ENCODE peak calls at places on chromosome 21, in ten cellular contexts. N, K, B, X, D, W, R, L, V and J are unnamed samples. For H3K27me3, the result is how much of the 10 kb centered on the place peaks cover.

GRCh38 chr21:43764576-43765495 is 11.3 kb downstream of the CSTB start:
- DNase-seq in N (no peak), K (no peak), B (no peak), X (no peak), D (no peak), W (no peak), R (peak), L (no peak), V (no peak), J (no peak)

GRCh38 chr21:31616216-31616615 is 43.3 kb upstream of the SOD1 start:
- DNase-seq in N (no peak), K (no peak), B (no peak), X (no peak), D (no peak), W (no peak), R (no peak), L (no peak), V (no peak), J (no peak)

GRCh38 chr21:42110691-42111469 is 39.8 kb downstream of the UMODL1 start:
- DNase-seq in N (no peak), K (no peak), B (no peak), X (no peak), D (no peak), W (no peak), R (no peak), L (no peak), V (no peak), J (no peak)

GRCh38 chr21:35408401-35408800 is 359.3 kb upstream of the RUNX1 start:
- DNase-seq in N (no peak), K (no peak), B (no peak), X (no peak), D (no peak), W (peak), R (no peak), L (peak), V (no peak), J (no peak)

GRCh38 chr21:16196521-16197208 is 466.9 kb downstream of the USP25 start:
- DNase-seq in N (no peak), K (no peak), B (no peak), X (no peak), D (no peak), W (no peak), R (no peak), L (no peak), V (no peak), J (no peak)

GRCh38 chr21:20617130-20617529 is 381.1 kb upstream of the NCAM2 start:
- DNase-seq in N (no peak), K (no peak), B (no peak), X (no peak), D (no peak), W (peak), R (no peak), L (no peak), V (no peak), J (no peak)

GRCh38 chr21:40706806-40707205 is 140.2 kb downstream of the DSCAM start:
- DNase-seq in N (no peak), K (no peak), B (no peak), X (no peak), D (no peak), W (no peak), R (no peak), L (no peak), V (no peak), J (no peak)

GRCh38 chr21:44723177-44724131 is 12.1 kb upstream of the TSPEAR start:
- DNase-seq in N (no peak), K (no peak), B (peak), X (no peak), D (no peak), W (peak), R (no peak), L (no peak), V (no peak), J (no peak)

GRCh38 chr21:41931041-41931451 is 22.8 kb downstream of the C2CD2 start:
- DNase-seq in N (no peak), K (no peak), B (no peak), X (no peak), D (no peak), W (no peak), R (no peak), L (no peak), V (no peak), J (no peak)

GRCh38 chr21:42198949-42199348 is 20.0 kb upstream of the ABCG1 start:
- DNase-seq in N (no peak), K (no peak), B (no peak), X (no peak), D (no peak), W (no peak), R (no peak), L (no peak), V (no peak), J (no peak)

GRCh38 chr21:44816761-44817505 is 929 bp downstream of the SUMO3 start:
- DNase-seq in N (peak), K (no peak), B (no peak), X (no peak), D (no peak), W (no peak), R (no peak), L (no peak), V (peak), J (no peak)

GRCh38 chr21:43361127-43361492 is 65.8 kb downstream of the SIK1 start:
- DNase-seq in N (peak), K (no peak), B (no peak), X (no peak), D (no peak), W (no peak), R (no peak), L (peak), V (no peak), J (no peak)

GRCh38 chr21:39660596-39660995 is 47.9 kb downstream of the B3GALT5 start:
- DNase-seq in N (peak), K (no peak), B (no peak), X (no peak), D (no peak), W (peak), R (peak), L (peak), V (peak), J (peak)

GRCh38 chr21:39659070-39659815 is 46.5 kb downstream of the B3GALT5 start:
- DNase-seq in N (no peak), K (no peak), B (no peak), X (no peak), D (no peak), W (no peak), R (no peak), L (no peak), V (no peak), J (no peak)

GRCh38 chr21:39661121-39661520 is 48.4 kb downstream of the B3GALT5 start:
- DNase-seq in N (no peak), K (no peak), B (no peak), X (no peak), D (no peak), W (no peak), R (no peak), L (no peak), V (no peak), J (no peak)

GRCh38 chr21:39661740-39662139 is 49.0 kb downstream of the B3GALT5 start:
- DNase-seq in N (no peak), K (no peak), B (no peak), X (no peak), D (no peak), W (no peak), R (no peak), L (no peak), V (no peak), J (no peak)

DNA sequence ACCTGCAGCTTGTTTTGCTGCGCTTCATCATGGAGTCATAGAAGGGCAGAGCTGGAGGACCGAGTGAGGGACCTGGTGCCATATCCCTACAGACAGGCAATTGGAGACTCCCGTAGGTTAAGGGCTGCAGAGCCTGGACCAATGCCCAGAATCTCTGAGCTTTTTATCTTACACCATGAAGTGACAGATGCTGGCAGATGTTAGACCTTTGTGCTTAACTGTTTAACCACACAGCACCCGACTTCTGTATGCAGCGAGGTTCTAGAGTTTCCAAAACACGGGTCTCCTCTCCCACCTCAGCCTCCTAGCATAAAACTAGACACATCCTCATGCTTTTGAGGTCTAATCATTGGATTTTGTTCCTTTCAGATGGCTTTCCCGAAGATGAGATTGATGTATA is 47.5 kb downstream of the B3GALT5 start:
- DNase-seq in N (peak), K (peak), B (no peak), X (no peak), D (no peak), W (no peak), R (peak), L (peak), V (peak), J (no peak)
- H3K4me3 ChIP-seq in N (peak), K (no peak), B (no peak), X (peak), D (no peak), W (no peak), R (no peak), L (no peak), V (peak), J (no peak)

DNA sequence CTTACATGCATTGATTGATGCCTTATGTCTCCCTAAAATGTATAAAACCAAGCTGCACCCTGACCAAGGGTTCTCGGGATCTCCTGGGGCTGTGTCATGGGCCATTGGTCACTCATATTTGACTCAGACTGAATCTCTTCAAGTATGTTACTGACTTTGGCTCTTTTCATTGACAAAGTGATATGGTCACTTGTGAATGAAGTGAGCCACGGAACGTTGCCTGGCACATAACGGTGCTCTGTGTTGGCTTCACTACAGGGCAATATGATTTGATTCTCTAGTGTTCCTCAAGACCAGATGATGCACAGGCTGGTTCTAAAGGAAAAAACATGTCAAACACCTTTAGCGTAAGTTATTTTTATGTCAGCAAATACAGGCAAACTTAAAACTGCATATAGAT is 11.4 kb upstream of the IL10RB start:
- DNase-seq in N (no peak), K (no peak), B (no peak), X (no peak), D (no peak), W (no peak), R (no peak), L (no peak), V (no peak), J (no peak)
- H3K27me3 ChIP-seq in N (under half), K (under half), B (under half), X (under half), D (under half), W (under half), R (under half), L (under half), V (under half), J (under half)

GRCh38 chr21:33480481-33481103 is 818 bp upstream of the TMEM50B start:
- DNase-seq in N (no peak), K (no peak), B (no peak), X (no peak), D (no peak), W (no peak), R (no peak), L (no peak), V (no peak), J (no peak)

GRCh38 chr21:33478182-33478581 is 1.6 kb downstream of the TMEM50B start:
- DNase-seq in N (no peak), K (peak), B (no peak), X (no peak), D (no peak), W (no peak), R (no peak), L (no peak), V (no peak), J (no peak)

GRCh38 chr21:33477066-33477465 is 2.7 kb downstream of the TMEM50B start:
- DNase-seq in N (no peak), K (no peak), B (no peak), X (no peak), D (no peak), W (no peak), R (no peak), L (no peak), V (no peak), J (no peak)

GRCh38 chr21:33479679-33480480 is at the start of gene TMEM50B:
- DNase-seq in N (peak), K (peak), B (peak), X (peak), D (peak), W (peak), R (peak), L (peak), V (peak), J (peak)

DNA sequence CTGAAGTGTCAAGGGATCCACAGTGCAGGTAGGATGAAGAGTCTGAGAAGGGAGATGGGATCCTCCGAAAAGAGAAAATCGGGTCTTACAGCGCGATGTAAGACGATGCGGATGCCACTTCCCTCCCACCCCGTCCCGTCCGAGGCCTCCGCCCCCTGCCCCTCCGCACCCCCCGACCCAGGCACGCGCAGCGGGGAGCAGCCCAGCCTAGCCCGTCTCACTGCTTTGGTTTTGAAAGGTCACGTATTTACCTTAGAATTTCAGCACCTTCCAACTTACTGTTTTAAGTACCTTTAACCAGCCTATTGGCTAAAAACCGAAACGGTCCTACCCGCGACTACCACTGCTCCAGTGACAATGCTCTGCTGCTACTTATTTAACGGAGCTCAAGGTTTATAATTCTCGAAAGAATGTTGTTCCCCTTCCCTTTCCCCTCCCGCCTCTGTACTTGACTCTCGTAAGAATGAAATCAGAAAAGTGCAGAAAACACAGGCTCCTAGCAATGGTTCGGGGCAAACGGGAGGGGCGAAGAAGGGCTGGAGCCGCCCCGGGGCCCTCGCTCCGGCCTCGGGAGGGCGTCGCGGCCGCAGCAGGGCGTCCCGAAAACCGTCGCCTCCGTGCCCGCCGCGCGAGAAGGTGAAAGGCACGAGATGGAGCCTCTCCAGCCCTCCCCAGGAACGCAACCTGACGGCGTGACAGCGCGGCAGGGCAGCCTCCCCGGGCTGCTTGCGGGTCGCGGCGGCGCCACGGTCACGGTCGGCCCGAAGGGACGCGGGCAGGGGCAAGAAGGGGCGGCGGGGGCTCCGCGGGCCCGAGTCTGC is 706 bp downstream of the TMEM50B start:
- DNase-seq in N (peak), K (peak), B (peak), X (peak), D (peak), W (peak), R (peak), L (peak), V (no peak), J (no peak)
- TF ChIP-seq CTCF in N (no peak), K (no peak), B (no peak), X (no peak), D (no peak), W (no peak), R (peak), L (no peak), V (no peak), J (peak)

GRCh38 chr21:36703123-36703522 is 4.2 kb downstream of the SIM2 start:
- DNase-seq in N (no peak), K (no peak), B (no peak), X (no peak), D (no peak), W (no peak), R (no peak), L (no peak), V (no peak), J (no peak)

GRCh38 chr21:36704281-36704957 is 5.5 kb downstream of the SIM2 start:
- DNase-seq in N (no peak), K (no peak), B (no peak), X (no peak), D (no peak), W (peak), R (no peak), L (peak), V (no peak), J (no peak)

GRCh38 chr21:36704958-36705678 is 6.2 kb downstream of the SIM2 start:
- DNase-seq in N (no peak), K (no peak), B (no peak), X (no peak), D (no peak), W (peak), R (no peak), L (peak), V (no peak), J (no peak)

GRCh38 chr21:36702622-36702968 is 3.7 kb downstream of the SIM2 start:
- DNase-seq in N (no peak), K (no peak), B (no peak), X (no peak), D (no peak), W (no peak), R (no peak), L (no peak), V (no peak), J (no peak)

DNA sequence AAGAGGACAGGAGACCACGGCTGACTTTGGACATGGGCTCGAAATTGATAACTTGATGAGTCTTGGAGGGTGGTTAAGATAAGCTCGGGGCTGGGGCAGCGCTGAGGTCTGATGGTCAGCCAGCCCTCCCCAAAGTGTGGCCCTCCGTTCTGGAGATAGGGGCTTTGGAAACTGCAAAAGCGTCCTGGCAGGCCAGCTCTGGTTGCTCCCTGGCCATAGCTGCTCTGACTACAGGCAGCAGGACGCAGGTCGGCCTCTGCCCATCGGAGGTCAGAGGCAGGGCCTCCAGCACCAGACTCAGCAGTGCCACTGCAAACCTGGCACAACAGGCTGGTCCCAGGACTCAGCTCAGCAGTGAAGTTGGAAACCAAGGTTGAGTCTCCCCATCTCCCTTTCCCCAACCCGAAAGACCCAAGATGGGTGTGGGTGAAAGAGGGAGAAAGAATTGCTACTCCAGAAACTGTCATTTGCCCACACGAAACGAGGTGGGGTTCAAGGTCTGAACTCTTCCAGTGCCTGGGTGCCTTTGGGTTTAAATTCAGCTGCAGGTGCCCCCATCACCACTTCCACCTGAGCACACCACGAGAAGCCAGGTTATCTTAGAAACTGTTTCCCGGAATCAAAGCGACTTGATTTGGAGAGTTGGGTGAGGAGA is 4.8 kb downstream of the SIM2 start:
- DNase-seq in N (no peak), K (no peak), B (no peak), X (no peak), D (no peak), W (no peak), R (no peak), L (no peak), V (no peak), J (no peak)
- H3K4me3 ChIP-seq in N (no peak), K (no peak), B (no peak), X (no peak), D (no peak), W (no peak), R (peak), L (peak), V (no peak), J (no peak)

GRCh38 chr21:25220169-25220568 is 387.1 kb downstream of the MRPL39 start:
- DNase-seq in N (no peak), K (no peak), B (no peak), X (no peak), D (no peak), W (no peak), R (no peak), L (no peak), V (no peak), J (no peak)
- H3K27me3 ChIP-seq in N (under half), K (under half), B (under half), X (under half), D (under half), W (under half), R (under half), L (under half), V (under half), J (under half)

DNA sequence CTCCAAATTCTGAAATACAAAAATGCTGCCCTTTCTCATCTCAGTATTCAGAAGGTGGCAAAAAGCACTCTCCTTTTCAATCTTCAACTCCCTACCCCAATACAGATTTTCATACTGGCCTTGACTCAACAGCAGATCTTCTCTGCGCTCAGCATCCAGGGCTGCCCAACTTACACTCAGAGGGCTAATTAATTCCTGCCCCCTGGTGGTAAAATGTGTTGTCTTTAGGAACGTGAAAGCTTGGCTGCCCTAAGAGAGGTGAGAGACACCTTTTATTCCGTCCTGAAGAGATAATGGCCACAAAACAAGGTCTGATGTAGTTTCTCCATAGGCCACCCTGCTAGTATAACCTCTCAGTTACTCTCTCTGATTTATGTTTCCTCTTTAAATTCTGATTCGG is 25.0 kb downstream of the KRTAP24-1 start:
- DNase-seq in N (no peak), K (peak), B (no peak), X (no peak), D (no peak), W (peak), R (peak), L (no peak), V (no peak), J (no peak)
- TF ChIP-seq CTCF in N (peak), K (peak), B (peak), X (no peak), D (no peak), W (peak), R (peak), L (no peak), V (no peak), J (no peak)